ENCODE peak calls at places on chromosome 10, in ten cellular contexts. One of them, this sample, is unnamed.

GRCh38 chr10:60382946-60383681 is 6.6 kb downstream of the ANK3 start:
- DNase-seq in heart left ventricle: no peak
- DNase-seq in type B pancreatic cell: no peak
- DNase-seq in astrocyte of the spinal cord: peak; percentile 55
- DNase-seq in AG04450: no peak
- DNase-seq in HFFc6: peak; percentile 40
- DNase-seq in OCI-LY7: no peak
- DNase-seq in lung: no peak
- DNase-seq in breast epithelium: no peak
- DNase-seq in uterus: no peak
- DNase-seq in this sample: no peak

GRCh38 chr10:132535065-132535651 is 2.4 kb upstream of the INPP5A start:
- DNase-seq in astrocyte of the spinal cord: no peak
- DNase-seq in HFFc6: no peak
- DNase-seq in AG04450: no peak
- DNase-seq in OCI-LY7: no peak
- DNase-seq in type B pancreatic cell: no peak
- DNase-seq in breast epithelium: no peak
- DNase-seq in heart left ventricle: peak; percentile 6
- DNase-seq in lung: no peak
- DNase-seq in uterus: peak; percentile 15
- DNase-seq in this sample: no peak

GRCh38 chr10:88731296-88731695 is 25.2 kb downstream of the LIPK start:
- DNase-seq in astrocyte of the spinal cord: no peak
- DNase-seq in OCI-LY7: no peak
- DNase-seq in lung: no peak
- DNase-seq in heart left ventricle: no peak
- DNase-seq in uterus: no peak
- DNase-seq in HFFc6: no peak
- DNase-seq in breast epithelium: no peak
- DNase-seq in AG04450: no peak
- DNase-seq in type B pancreatic cell: no peak
- DNase-seq in this sample: no peak

GRCh38 chr10:84179059-84179710 is 5.6 kb downstream of the GPR15LG start:
- DNase-seq in type B pancreatic cell: no peak
- DNase-seq in uterus: no peak
- DNase-seq in heart left ventricle: no peak
- DNase-seq in OCI-LY7: peak; percentile 80
- DNase-seq in AG04450: no peak
- DNase-seq in breast epithelium: peak; percentile 57
- DNase-seq in HFFc6: peak; percentile 36
- DNase-seq in lung: no peak
- DNase-seq in astrocyte of the spinal cord: no peak
- DNase-seq in this sample: peak; percentile 22

GRCh38 chr10:44913312-44914079 is 2.4 kb downstream of the TMEM72 start:
- DNase-seq in OCI-LY7: peak; percentile 31
- DNase-seq in lung: no peak
- DNase-seq in AG04450: no peak
- DNase-seq in heart left ventricle: no peak
- DNase-seq in HFFc6: no peak
- DNase-seq in uterus: no peak
- DNase-seq in breast epithelium: no peak
- DNase-seq in type B pancreatic cell: no peak
- DNase-seq in astrocyte of the spinal cord: no peak
- DNase-seq in this sample: no peak

GRCh38 chr10:12406764-12407400 is 57.5 kb downstream of the CAMK1D start:
- DNase-seq in astrocyte of the spinal cord: no peak
- DNase-seq in heart left ventricle: no peak
- DNase-seq in AG04450: no peak
- DNase-seq in uterus: no peak
- DNase-seq in breast epithelium: no peak
- DNase-seq in lung: no peak
- DNase-seq in OCI-LY7: no peak
- DNase-seq in type B pancreatic cell: no peak
- DNase-seq in HFFc6: no peak
- DNase-seq in this sample: no peak

GRCh38 chr10:29377333-29377961 is 88.6 kb downstream of the LYZL1 start:
- DNase-seq in HFFc6: peak; percentile 46
- DNase-seq in heart left ventricle: no peak
- DNase-seq in lung: no peak
- DNase-seq in uterus: no peak
- DNase-seq in breast epithelium: no peak
- DNase-seq in AG04450: peak; percentile 7
- DNase-seq in type B pancreatic cell: no peak
- DNase-seq in astrocyte of the spinal cord: peak; percentile 26
- DNase-seq in OCI-LY7: peak; percentile 29
- DNase-seq in this sample: no peak

GRCh38 chr10:36602374-36602773 is 523.0 kb upstream of the ANKRD30A start:
- DNase-seq in astrocyte of the spinal cord: peak; percentile 80
- DNase-seq in lung: no peak
- DNase-seq in type B pancreatic cell: no peak
- DNase-seq in HFFc6: no peak
- DNase-seq in uterus: no peak
- DNase-seq in heart left ventricle: no peak
- DNase-seq in breast epithelium: no peak
- DNase-seq in OCI-LY7: no peak
- DNase-seq in AG04450: peak; percentile 24
- DNase-seq in this sample: no peak

GRCh38 chr10:77974396-77975074 is 48.0 kb upstream of the DLG5 start:
- DNase-seq in heart left ventricle: no peak
- DNase-seq in astrocyte of the spinal cord: peak; percentile 63
- DNase-seq in uterus: no peak
- DNase-seq in breast epithelium: no peak
- DNase-seq in AG04450: peak; percentile 11
- DNase-seq in HFFc6: no peak
- DNase-seq in lung: no peak
- DNase-seq in type B pancreatic cell: no peak
- DNase-seq in OCI-LY7: peak; percentile 6
- DNase-seq in this sample: no peak

GRCh38 chr10:69819713-69820506 is 18.2 kb downstream of the COL13A1 start:
- DNase-seq in breast epithelium: no peak
- DNase-seq in type B pancreatic cell: no peak
- DNase-seq in lung: no peak
- DNase-seq in astrocyte of the spinal cord: no peak
- DNase-seq in OCI-LY7: no peak
- DNase-seq in heart left ventricle: no peak
- DNase-seq in AG04450: no peak
- DNase-seq in HFFc6: peak; percentile 64
- DNase-seq in uterus: no peak
- DNase-seq in this sample: no peak

GRCh38 chr10:20004087-20004523 is 187.9 kb downstream of the PLXDC2 start:
- DNase-seq in type B pancreatic cell: no peak
- DNase-seq in uterus: no peak
- DNase-seq in AG04450: no peak
- DNase-seq in astrocyte of the spinal cord: peak; percentile 78
- DNase-seq in heart left ventricle: peak; percentile 24
- DNase-seq in OCI-LY7: no peak
- DNase-seq in breast epithelium: no peak
- DNase-seq in HFFc6: no peak
- DNase-seq in lung: peak; percentile 44
- DNase-seq in this sample: no peak

GRCh38 chr10:96505150-96506136 is 8.3 kb downstream of the TLL2 start:
- DNase-seq in lung: no peak
- DNase-seq in AG04450: no peak
- DNase-seq in astrocyte of the spinal cord: no peak
- DNase-seq in OCI-LY7: no peak
- DNase-seq in heart left ventricle: no peak
- DNase-seq in HFFc6: no peak
- DNase-seq in uterus: no peak
- DNase-seq in type B pancreatic cell: no peak
- DNase-seq in breast epithelium: no peak
- DNase-seq in this sample: no peak

GRCh38 chr10:1788401-1788800 is 51.1 kb upstream of the ADARB2 start:
- DNase-seq in astrocyte of the spinal cord: no peak
- DNase-seq in heart left ventricle: no peak
- DNase-seq in breast epithelium: no peak
- DNase-seq in HFFc6: no peak
- DNase-seq in type B pancreatic cell: no peak
- DNase-seq in lung: no peak
- DNase-seq in uterus: no peak
- DNase-seq in AG04450: no peak
- DNase-seq in OCI-LY7: no peak
- DNase-seq in this sample: no peak

GRCh38 chr10:132407846-132408278 is 10.9 kb downstream of the PWWP2B start:
- DNase-seq in heart left ventricle: peak; percentile 44
- DNase-seq in breast epithelium: peak; percentile 92
- DNase-seq in type B pancreatic cell: no peak
- DNase-seq in astrocyte of the spinal cord: peak; percentile 32
- DNase-seq in lung: peak; percentile 92
- DNase-seq in AG04450: no peak
- DNase-seq in OCI-LY7: peak; percentile 17
- DNase-seq in uterus: no peak
- DNase-seq in HFFc6: no peak
- DNase-seq in this sample: peak; percentile 37

GRCh38 chr10:98296514-98296913 is 28.5 kb upstream of the LOXL4 start:
- DNase-seq in breast epithelium: no peak
- DNase-seq in heart left ventricle: no peak
- DNase-seq in HFFc6: no peak
- DNase-seq in AG04450: no peak
- DNase-seq in uterus: no peak
- DNase-seq in OCI-LY7: no peak
- DNase-seq in lung: no peak
- DNase-seq in type B pancreatic cell: no peak
- DNase-seq in astrocyte of the spinal cord: peak; percentile 43
- DNase-seq in this sample: no peak

GRCh38 chr10:118960166-118961090 is 69.1 kb upstream of the NANOS1 start:
- DNase-seq in uterus: peak; percentile 65
- DNase-seq in astrocyte of the spinal cord: no peak
- DNase-seq in heart left ventricle: no peak
- DNase-seq in HFFc6: no peak
- DNase-seq in OCI-LY7: no peak
- DNase-seq in type B pancreatic cell: peak; percentile 39
- DNase-seq in breast epithelium: peak; percentile 87
- DNase-seq in lung: no peak
- DNase-seq in AG04450: no peak
- DNase-seq in this sample: no peak

GRCh38 chr10:119197921-119198320 is 9.4 kb upstream of the GRK5 start:
- DNase-seq in breast epithelium: no peak
- DNase-seq in OCI-LY7: no peak
- DNase-seq in lung: no peak
- DNase-seq in HFFc6: peak; percentile 73
- DNase-seq in heart left ventricle: no peak
- DNase-seq in type B pancreatic cell: no peak
- DNase-seq in uterus: no peak
- DNase-seq in AG04450: no peak
- DNase-seq in astrocyte of the spinal cord: peak; percentile 52
- DNase-seq in this sample: no peak

GRCh38 chr10:52170776-52171175 is 143.3 kb upstream of the DKK1 start:
- DNase-seq in type B pancreatic cell: no peak
- DNase-seq in breast epithelium: no peak
- DNase-seq in AG04450: no peak
- DNase-seq in lung: no peak
- DNase-seq in astrocyte of the spinal cord: no peak
- DNase-seq in heart left ventricle: no peak
- DNase-seq in OCI-LY7: no peak
- DNase-seq in HFFc6: no peak
- DNase-seq in uterus: no peak
- DNase-seq in this sample: no peak

GRCh38 chr10:52172581-52172980 is 141.5 kb upstream of the DKK1 start:
- DNase-seq in HFFc6: no peak
- DNase-seq in breast epithelium: no peak
- DNase-seq in AG04450: no peak
- DNase-seq in heart left ventricle: no peak
- DNase-seq in uterus: no peak
- DNase-seq in lung: no peak
- DNase-seq in OCI-LY7: no peak
- DNase-seq in type B pancreatic cell: no peak
- DNase-seq in astrocyte of the spinal cord: no peak
- DNase-seq in this sample: no peak
- TF ChIP-seq CTCF in HFFc6: peak; percentile 32
- TF ChIP-seq CTCF in breast epithelium: no peak
- TF ChIP-seq CTCF in AG04450: peak; percentile 34
- TF ChIP-seq CTCF in heart left ventricle: no peak
- TF ChIP-seq CTCF in uterus: no peak
- TF ChIP-seq CTCF in lung: no peak
- TF ChIP-seq CTCF in OCI-LY7: peak; percentile 19
- TF ChIP-seq CTCF in type B pancreatic cell: peak; percentile 41
- TF ChIP-seq CTCF in astrocyte of the spinal cord: peak; percentile 10
- TF ChIP-seq CTCF in this sample: no peak

GRCh38 chr10:80946957-80947722 is 409.4 kb downstream of the SH2D4B start:
- DNase-seq in OCI-LY7: no peak
- DNase-seq in type B pancreatic cell: no peak
- DNase-seq in breast epithelium: no peak
- DNase-seq in uterus: no peak
- DNase-seq in heart left ventricle: no peak
- DNase-seq in lung: no peak
- DNase-seq in astrocyte of the spinal cord: no peak
- DNase-seq in HFFc6: no peak
- DNase-seq in AG04450: no peak
- DNase-seq in this sample: no peak
- TF ChIP-seq CTCF in OCI-LY7: no peak
- TF ChIP-seq CTCF in type B pancreatic cell: no peak
- TF ChIP-seq CTCF in breast epithelium: no peak
- TF ChIP-seq CTCF in uterus: no peak
- TF ChIP-seq CTCF in heart left ventricle: no peak
- TF ChIP-seq CTCF in lung: no peak
- TF ChIP-seq CTCF in astrocyte of the spinal cord: no peak
- TF ChIP-seq CTCF in HFFc6: no peak
- TF ChIP-seq CTCF in AG04450: no peak
- TF ChIP-seq CTCF in this sample: no peak

GRCh38 chr10:112115781-112116385 is 67.7 kb downstream of the GPAM start:
- DNase-seq in OCI-LY7: peak; percentile 53
- DNase-seq in lung: peak; percentile 39
- DNase-seq in heart left ventricle: no peak
- DNase-seq in HFFc6: peak; percentile 16
- DNase-seq in breast epithelium: no peak
- DNase-seq in uterus: no peak
- DNase-seq in astrocyte of the spinal cord: no peak
- DNase-seq in type B pancreatic cell: no peak
- DNase-seq in AG04450: no peak
- DNase-seq in this sample: no peak
- TF ChIP-seq CTCF in OCI-LY7: peak; percentile 83
- TF ChIP-seq CTCF in lung: no peak
- TF ChIP-seq CTCF in heart left ventricle: peak; percentile 63
- TF ChIP-seq CTCF in HFFc6: peak; percentile 85
- TF ChIP-seq CTCF in breast epithelium: no peak
- TF ChIP-seq CTCF in uterus: no peak
- TF ChIP-seq CTCF in astrocyte of the spinal cord: peak; percentile 61
- TF ChIP-seq CTCF in type B pancreatic cell: peak; percentile 80
- TF ChIP-seq CTCF in AG04450: peak; percentile 74
- TF ChIP-seq CTCF in this sample: peak; percentile 13

DNA sequence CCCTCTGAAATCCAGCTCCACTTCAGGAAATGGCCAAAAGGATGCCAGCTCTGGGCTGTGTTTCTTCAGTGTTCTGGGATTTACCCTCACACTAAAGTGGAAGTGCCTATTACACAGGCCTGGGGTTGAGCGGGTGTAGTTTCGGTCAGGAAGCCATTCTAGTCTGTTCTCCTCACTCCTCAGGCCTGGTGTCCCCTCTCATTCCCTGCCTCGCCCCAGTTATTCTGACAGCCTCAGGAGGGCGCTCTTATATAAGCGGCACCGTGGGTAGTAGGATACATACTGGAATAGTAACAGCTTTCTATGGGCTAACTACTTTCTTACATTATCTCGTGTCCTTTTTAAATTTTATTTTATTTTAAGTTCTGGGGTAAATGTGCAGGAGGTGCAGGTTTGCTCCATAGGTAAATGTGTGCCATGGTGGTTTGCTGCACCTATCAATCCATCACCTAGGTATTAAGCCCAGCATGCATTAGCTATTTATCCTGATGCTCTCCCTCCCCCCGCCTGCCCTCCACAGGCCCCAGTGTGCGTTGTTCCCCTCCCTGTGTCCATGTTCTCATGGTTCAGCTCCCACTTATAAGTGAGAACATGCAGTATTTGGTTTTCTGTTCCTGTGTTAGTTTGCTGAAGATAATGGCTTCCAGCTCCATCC is 12.2 kb upstream of the LGI1 start:
- DNase-seq in breast epithelium: no peak
- DNase-seq in heart left ventricle: no peak
- DNase-seq in lung: no peak
- DNase-seq in OCI-LY7: peak; percentile 19
- DNase-seq in uterus: no peak
- DNase-seq in astrocyte of the spinal cord: peak; percentile 16
- DNase-seq in HFFc6: peak; percentile 30
- DNase-seq in AG04450: no peak
- DNase-seq in type B pancreatic cell: no peak
- DNase-seq in this sample: no peak
- TF ChIP-seq CTCF in breast epithelium: no peak
- TF ChIP-seq CTCF in heart left ventricle: peak; percentile 47
- TF ChIP-seq CTCF in lung: no peak
- TF ChIP-seq CTCF in OCI-LY7: peak; percentile 63
- TF ChIP-seq CTCF in uterus: no peak
- TF ChIP-seq CTCF in astrocyte of the spinal cord: peak; percentile 42
- TF ChIP-seq CTCF in HFFc6: peak; percentile 81
- TF ChIP-seq CTCF in AG04450: peak; percentile 31
- TF ChIP-seq CTCF in type B pancreatic cell: peak; percentile 60
- TF ChIP-seq CTCF in this sample: no peak